ENCODE peak calls at places on chromosomes 13 and 19, in six cellular contexts. P is K562, Y is HepG2, G is GM12892, V is H1, L is GM12878. K is an unnamed sample.
A peak's percentile ranks its signal among the peaks of the same experiment; 100 is the strongest.

GRCh38 chr13:43785681-43786471 is 896 bp downstream of the ENOX1 start:
- DNase-seq in L (no peak), P (peak; percentile 6), G (peak; percentile 30), Y (no peak), V (peak; percentile 81), K (peak; percentile 39)

GRCh38 chr13:112842931-112843391 is 126.1 kb upstream of the MCF2L start:
- DNase-seq in G (no peak), V (no peak), L (no peak), Y (no peak), P (no peak), K (no peak)

GRCh38 chr13:113035209-113035800 is 66.3 kb downstream of the MCF2L start:
- DNase-seq in L (no peak), V (no peak), G (no peak), Y (no peak), P (no peak), K (no peak)

GRCh38 chr13:31045621-31046081 is 113.2 kb downstream of the TEX26 start:
- DNase-seq in Y (peak; percentile 69), P (peak; percentile 30), V (no peak), G (no peak), L (peak; percentile 37), K (no peak)

GRCh38 chr19:11263726-11264125 is 1.4 kb upstream of the DOCK6 start:
- DNase-seq in V (no peak), G (no peak), L (no peak), Y (no peak), P (no peak), K (no peak)

GRCh38 chr19:10899171-10899653 is 27.9 kb downstream of the CARM1 start:
- DNase-seq in P (no peak), G (no peak), V (no peak), L (no peak), Y (no peak), K (no peak)

GRCh38 chr13:31781064-31781463 is 41.7 kb downstream of the RXFP2 start:
- DNase-seq in V (no peak), P (no peak), G (no peak), Y (no peak), L (no peak), K (no peak)

GRCh38 chr19:38003427-38004099 is 96.6 kb downstream of the SIPA1L3 start:
- DNase-seq in G (no peak), V (peak; percentile 69), P (no peak), Y (no peak), L (peak; percentile 51), K (no peak)

GRCh38 chr19:23254141-23254910 is 4.1 kb upstream of the ZNF724 start:
- DNase-seq in L (no peak), G (no peak), Y (no peak), V (no peak), P (no peak), K (no peak)

GRCh38 chr19:4768934-4769777 is 22.4 kb upstream of the FEM1A start:
- DNase-seq in P (peak; percentile 93), V (peak; percentile 99), L (no peak), Y (peak; percentile 85), G (peak; percentile 64), K (peak; percentile 74)

GRCh38 chr13:82636119-82636518 is 1246.2 kb downstream of the SLITRK1 start:
- DNase-seq in V (no peak), G (no peak), Y (no peak), L (no peak), P (no peak), K (no peak)

GRCh38 chr13:99144306-99144705 is 56.3 kb upstream of the UBAC2 start:
- DNase-seq in L (no peak), P (no peak), G (no peak), V (no peak), Y (no peak), K (no peak)

GRCh38 chr19:2431318-2432055 is 4.1 kb upstream of the TIMM13 start:
- DNase-seq in G (no peak), P (no peak), L (no peak), Y (no peak), V (no peak), K (no peak)

GRCh38 chr19:35216833-35217707 is 11.5 kb downstream of the FAM187B start:
- DNase-seq in G (no peak), L (no peak), Y (no peak), V (no peak), P (no peak), K (no peak)

GRCh38 chr13:73399347-73400216 is 340.8 kb downstream of the KLF5 start:
- DNase-seq in Y (peak; percentile 1), L (no peak), P (no peak), G (no peak), V (no peak), K (no peak)

GRCh38 chr13:75364131-75364713 is 117.7 kb downstream of the TBC1D4 start:
- DNase-seq in P (no peak), G (no peak), Y (no peak), L (no peak), V (no peak), K (no peak)

GRCh38 chr13:54387607-54388006 is 1359.0 kb downstream of the OLFM4 start:
- DNase-seq in V (no peak), Y (no peak), P (no peak), G (no peak), L (no peak), K (no peak)

GRCh38 chr19:474126-475078 is 13.6 kb upstream of the SHC2 start:
- DNase-seq in V (no peak), P (no peak), Y (no peak), L (no peak), G (no peak), K (no peak)

GRCh38 chr19:29524201-29524911 is 1.4 kb upstream of the VSTM2B start:
- DNase-seq in V (no peak), G (no peak), L (no peak), P (no peak), Y (no peak), K (no peak)
- TF ChIP-seq TAF1 in V (no peak), G (no peak), L (no peak), P (no peak), Y (no peak), K (no peak)

GRCh38 chr13:52006491-52007245 is 4.6 kb downstream of the ATP7B start:
- DNase-seq in L (no peak), V (no peak), Y (peak; percentile 50), P (no peak), G (no peak), K (no peak)

GRCh38 chr13:52012512-52012836 is 276 bp downstream of the ALG11 start:
- DNase-seq in V (no peak), G (no peak), P (no peak), L (no peak), Y (no peak), K (no peak)

GRCh38 chr13:52011690-52012511 is at the start of gene ALG11:
- DNase-seq in Y (peak; percentile 97), P (peak; percentile 87), L (peak; percentile 94), V (peak; percentile 100), G (peak; percentile 92), K (peak; percentile 94)

GRCh38 chr13:52010890-52011689 is at the start of gene ATP7B:
- DNase-seq in V (peak; percentile 82), G (peak; percentile 24), L (no peak), P (peak; percentile 32), Y (peak; percentile 49), K (peak; percentile 12)

DNA sequence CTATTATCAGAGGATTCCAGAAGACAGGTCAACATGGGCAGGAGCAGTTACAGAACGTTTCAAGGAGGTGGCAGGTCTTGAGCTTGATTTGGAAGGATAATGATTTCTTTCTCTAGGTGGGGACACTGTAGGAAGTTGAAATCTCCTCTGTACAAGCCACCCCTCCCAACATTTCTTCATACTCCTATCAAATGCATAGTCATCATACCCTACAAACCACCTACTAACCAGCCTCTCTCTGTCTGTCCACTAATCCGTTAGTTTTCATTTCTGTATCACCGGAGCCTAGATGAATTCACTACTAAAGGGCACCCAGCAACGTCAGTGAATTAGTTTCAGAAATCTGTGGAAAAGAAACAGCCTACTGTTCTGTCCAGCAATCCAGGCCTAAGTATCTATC is 1.3 kb downstream of the ATP7B start:
- DNase-seq in Y (no peak), G (no peak), L (no peak), P (no peak), V (no peak), K (no peak)
- TF ChIP-seq POLR2A in Y (no peak), G (no peak), L (no peak), P (no peak), V (no peak), K (no peak)

GRCh38 chr13:91017031-91017668 is 330.3 kb upstream of the MIR17HG start:
- DNase-seq in V (peak; percentile 74), P (peak; percentile 98), Y (no peak), L (peak; percentile 9), G (peak; percentile 13), K (peak; percentile 24)
- TF ChIP-seq POLR2AphosphoS5 in V (no peak), P (no peak), Y (no peak), L (no peak), G (no peak), K (no peak)

GRCh38 chr19:28519218-28519779 is 693.7 kb downstream of the UQCRFS1 start:
- DNase-seq in P (no peak), V (no peak), Y (no peak), L (no peak), G (no peak), K (no peak)

GRCh38 chr19:28522545-28522922 is 690.4 kb downstream of the UQCRFS1 start:
- DNase-seq in L (no peak), P (peak; percentile 67), G (no peak), V (peak; percentile 37), Y (no peak), K (no peak)

GRCh38 chr19:28521614-28522544 is 691.1 kb downstream of the UQCRFS1 start:
- DNase-seq in V (no peak), P (no peak), G (no peak), L (no peak), Y (no peak), K (no peak)

GRCh38 chr19:28521169-28521568 is 691.8 kb downstream of the UQCRFS1 start:
- DNase-seq in G (no peak), Y (no peak), P (no peak), L (no peak), V (no peak), K (no peak)

GRCh38 chr19:28519950-28520861 is 692.7 kb downstream of the UQCRFS1 start:
- DNase-seq in G (no peak), P (no peak), Y (no peak), L (no peak), V (peak; percentile 41), K (no peak)
- TF ChIP-seq TAF1 in G (no peak), P (no peak), Y (no peak), L (no peak), V (no peak), K (no peak)

GRCh38 chr19:6058411-6059201 is 51.7 kb downstream of the RFX2 start:
- DNase-seq in P (no peak), V (no peak), L (no peak), Y (no peak), G (no peak), K (no peak)

GRCh38 chr19:6055013-6055795 is 55.1 kb downstream of the RFX2 start:
- DNase-seq in V (no peak), P (no peak), G (no peak), L (no peak), Y (no peak), K (no peak)

GRCh38 chr19:6057651-6058365 is 52.5 kb downstream of the RFX2 start:
- DNase-seq in P (no peak), V (no peak), Y (no peak), G (no peak), L (no peak), K (no peak)

GRCh38 chr19:6056801-6057650 is 53.3 kb downstream of the RFX2 start:
- DNase-seq in G (no peak), P (no peak), Y (peak; percentile 77), L (no peak), V (no peak), K (no peak)

GRCh38 chr19:6056282-6056741 is 54.0 kb downstream of the RFX2 start:
- DNase-seq in Y (peak; percentile 56), G (no peak), P (no peak), V (no peak), L (no peak), K (no peak)
- TF ChIP-seq POLR2A in Y (no peak), G (no peak), P (no peak), V (no peak), L (no peak), K (no peak)

GRCh38 chr13:96984061-96984508 is 10.2 kb downstream of the OXGR1 start:
- DNase-seq in V (no peak), L (peak; percentile 9), P (no peak), Y (no peak), G (peak; percentile 21), K (peak; percentile 49)
- TF ChIP-seq POLR2AphosphoS5 in V (no peak), L (no peak), P (no peak), Y (no peak), G (no peak), K (no peak)